ENCODE peak calls at places on chromosome 19, in four cellular contexts. Q is foreskin fibroblast, T is cardiac fibroblast, M is Peyer's patch. W is an unnamed sample.

GRCh38 chr19:3692141-3693029 is 7.9 kb downstream of the PIP5K1C start:
- DNase-seq in Q (no peak), T (no peak), M (no peak), W (no peak)

GRCh38 chr19:45249261-45250033 is 1.6 kb upstream of the MARK4 start:
- DNase-seq in Q (no peak), T (no peak), M (no peak), W (no peak)

GRCh38 chr19:867301-867793 is 7.9 kb downstream of the CFD start:
- DNase-seq in Q (no peak), T (no peak), M (no peak), W (no peak)

GRCh38 chr19:17457621-17458020 is 3.1 kb downstream of the NXNL1 start:
- DNase-seq in Q (no peak), T (no peak), M (no peak), W (no peak)

GRCh38 chr19:17333611-17334413 is 843 bp downstream of the ANO8 start:
- DNase-seq in Q (peak), T (peak), M (peak), W (peak)

GRCh38 chr19:47272448-47273312 is 2.0 kb upstream of the INAFM1 start:
- DNase-seq in Q (peak), T (no peak), M (peak), W (no peak)

GRCh38 chr19:16912780-16913179 is 24.0 kb downstream of the F2RL3 start:
- DNase-seq in Q (no peak), T (no peak), M (no peak), W (no peak)

GRCh38 chr19:45099465-45100201 is 6.7 kb downstream of the PPP1R37 start:
- DNase-seq in Q (no peak), T (no peak), M (peak), W (no peak)

GRCh38 chr19:37931941-37932655 is 25.1 kb downstream of the SIPA1L3 start:
- DNase-seq in Q (peak), T (peak), M (peak), W (peak)

GRCh38 chr19:11887618-11888531 is at the start of gene ZNF69:
- DNase-seq in Q (peak), T (peak), M (peak), W (peak)

GRCh38 chr19:13104848-13105646 is 2.4 kb upstream of the LYL1 start:
- DNase-seq in Q (no peak), T (no peak), M (peak), W (no peak)

GRCh38 chr19:29484876-29485275 is 40.9 kb upstream of the VSTM2B start:
- DNase-seq in Q (no peak), T (no peak), M (peak), W (no peak)
- TF ChIP-seq CTCF in Q (no peak), T (no peak), M (no peak), W (no peak)

GRCh38 chr19:2460245-2460644 is 3.5 kb upstream of the LMNB2 start:
- DNase-seq in Q (no peak), T (no peak), M (no peak), W (no peak)

GRCh38 chr19:2458054-2458453 is 1.3 kb upstream of the LMNB2 start:
- DNase-seq in Q (no peak), T (no peak), M (no peak), W (no peak)

GRCh38 chr19:2464389-2464788 is 7.6 kb upstream of the LMNB2 start:
- DNase-seq in Q (peak), T (no peak), M (peak), W (no peak)

GRCh38 chr19:2461751-2462634 is 5.2 kb upstream of the LMNB2 start:
- DNase-seq in Q (peak), T (peak), M (peak), W (no peak)

GRCh38 chr19:2462635-2463421 is 6.1 kb upstream of the LMNB2 start:
- DNase-seq in Q (peak), T (peak), M (peak), W (peak)
- H3K4me3 ChIP-seq in Q (peak), T (peak), M (no peak), W (peak)

GRCh38 chr19:54168174-54168917 is 4.6 kb downstream of the TMC4 start:
- DNase-seq in Q (peak), T (peak), M (peak), W (peak)

GRCh38 chr19:54172413-54172763 is 572 bp downstream of the TMC4 start:
- DNase-seq in Q (no peak), T (no peak), M (no peak), W (no peak)

GRCh38 chr19:54169149-54169731 is 3.7 kb downstream of the TMC4 start:
- DNase-seq in Q (no peak), T (no peak), M (peak), W (no peak)

GRCh38 chr19:54173951-54174817 is 1.2 kb upstream of the TMC4 start:
- DNase-seq in Q (no peak), T (no peak), M (no peak), W (no peak)

GRCh38 chr19:54172764-54173699 is at the start of gene TMC4:
- DNase-seq in Q (no peak), T (no peak), M (peak), W (no peak)
- TF ChIP-seq CTCF in Q (no peak), T (no peak), M (no peak), W (no peak)

DNA sequence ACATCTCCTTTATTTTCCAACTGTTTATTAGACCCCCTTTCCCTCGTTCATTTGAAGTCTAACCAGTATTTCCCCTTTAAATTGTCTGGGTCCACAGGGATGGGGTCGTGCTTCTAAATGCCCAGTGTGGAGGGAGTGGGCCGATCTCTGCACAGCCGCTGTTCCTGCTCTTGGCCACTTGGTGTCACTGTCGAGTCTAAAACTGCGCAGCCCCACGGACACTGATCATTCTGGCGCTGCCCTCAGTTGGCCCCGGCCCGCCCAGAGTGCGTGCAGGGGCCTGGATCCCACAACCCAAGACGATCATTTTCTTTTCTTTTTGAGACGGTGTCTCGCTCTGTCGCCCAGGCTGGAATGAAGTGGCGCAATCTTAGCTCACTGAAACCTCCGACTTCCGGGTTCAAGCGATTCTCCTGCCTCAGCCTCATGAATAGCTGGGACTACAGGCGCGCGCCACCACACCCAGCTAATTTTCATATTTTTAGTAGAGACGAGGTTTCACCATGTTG is 12.0 kb downstream of the WDR88 start:
- DNase-seq in Q (peak), T (peak), M (peak), W (peak)
- H3K4me3 ChIP-seq in Q (no peak), T (no peak), M (no peak), W (no peak)

DNA sequence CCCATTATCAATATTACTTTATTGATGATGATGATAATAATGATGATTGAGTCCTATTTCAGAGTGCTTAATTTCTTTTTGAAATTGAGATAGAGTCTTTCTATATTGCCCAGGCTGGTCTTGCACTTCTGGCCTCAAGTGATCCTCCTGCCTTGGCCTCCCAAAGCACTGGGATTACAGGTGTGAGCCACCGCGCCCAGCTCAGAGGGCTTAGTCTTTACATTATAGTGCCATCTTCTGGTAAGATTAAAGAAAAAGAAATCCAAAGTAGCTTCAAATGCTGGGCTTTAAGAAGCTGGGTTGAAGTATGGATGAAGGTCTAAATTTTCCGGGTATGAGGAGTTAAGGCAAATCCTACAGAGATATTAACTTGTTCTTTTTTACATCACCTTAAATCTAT is 3.4 kb upstream of the ZNF333 start:
- DNase-seq in Q (peak), T (peak), M (no peak), W (no peak)
- TF ChIP-seq CTCF in Q (peak), T (peak), M (peak), W (no peak)

GRCh38 chr19:23093832-23094231 is 23.0 kb upstream of the ZNF730 start:
- DNase-seq in Q (no peak), T (no peak), M (no peak), W (no peak)

GRCh38 chr19:23098286-23098685 is 18.5 kb upstream of the ZNF730 start:
- DNase-seq in Q (no peak), T (no peak), M (no peak), W (no peak)

GRCh38 chr19:23099966-23100365 is 16.9 kb upstream of the ZNF730 start:
- DNase-seq in Q (no peak), T (no peak), M (no peak), W (no peak)

GRCh38 chr19:23098988-23099387 is 17.8 kb upstream of the ZNF730 start:
- DNase-seq in Q (no peak), T (no peak), M (no peak), W (no peak)

GRCh38 chr19:23095406-23095805 is 21.4 kb upstream of the ZNF730 start:
- DNase-seq in Q (no peak), T (peak), M (no peak), W (no peak)
- H3K4me3 ChIP-seq in Q (no peak), T (no peak), M (no peak), W (no peak)

GRCh38 chr19:4830768-4831265 is 695 bp downstream of the TICAM1 start:
- DNase-seq in Q (no peak), T (no peak), M (no peak), W (no peak)
- TF ChIP-seq CTCF in Q (no peak), T (no peak), M (no peak), W (no peak)

GRCh38 chr19:8308891-8309291 is 733 bp upstream of the CD320 start:
- DNase-seq in Q (no peak), T (no peak), M (peak), W (no peak)
- H3K4me3 ChIP-seq in Q (no peak), T (no peak), M (peak), W (peak)

W was measured in astrocyte of the cerebellum.